ENCODE peak calls at places on chromosome 3, in seven cellular contexts. J is heart right ventricle, S is HCT116, R is SK-N-SH, F is endothelial cell of umbilical vein, P is suprapubic skin, W is left ventricle myocardium inferior. Y is an unnamed sample.

GRCh38 chr3:37291275-37291700 is 116.9 kb upstream of the LRRFIP2 start:
- DNase-seq in J (no peak), S (no peak), R (no peak), F (peak), P (no peak), W (no peak), Y (no peak)

GRCh38 chr3:99842826-99843589 is 25.3 kb downstream of the CMSS1 start:
- DNase-seq in J (peak), S (peak), R (peak), F (peak), P (no peak), W (no peak), Y (no peak)

GRCh38 chr3:14391033-14391432 is 11.4 kb upstream of the SLC6A6 start:
- DNase-seq in J (no peak), S (no peak), R (no peak), F (no peak), P (no peak), W (peak), Y (no peak)

GRCh38 chr3:137946341-137946973 is 63.5 kb upstream of the CLDN18 start:
- DNase-seq in J (peak), S (peak), R (peak), F (peak), P (no peak), W (peak), Y (peak)

GRCh38 chr3:7621645-7622044 is 760.7 kb downstream of the GRM7 start:
- DNase-seq in J (no peak), S (no peak), R (no peak), F (no peak), P (no peak), W (no peak), Y (no peak)

GRCh38 chr3:31106204-31106603 is 211.7 kb upstream of the GADL1 start:
- DNase-seq in J (no peak), S (no peak), R (no peak), F (no peak), P (no peak), W (no peak), Y (no peak)

GRCh38 chr3:194112120-194113106 is 23.5 kb upstream of the HES1 start:
- DNase-seq in J (no peak), S (no peak), R (no peak), F (no peak), P (no peak), W (no peak), Y (no peak)

GRCh38 chr3:43620953-43621405 is 832 bp downstream of the ANO10 start:
- DNase-seq in J (no peak), S (no peak), R (no peak), F (peak), P (no peak), W (no peak), Y (no peak)

GRCh38 chr3:52532517-52532837 is 1.2 kb downstream of the NT5DC2 start:
- DNase-seq in J (no peak), S (no peak), R (peak), F (peak), P (peak), W (no peak), Y (no peak)

GRCh38 chr3:79161941-79162340 is 605.9 kb downstream of the ROBO1 start:
- DNase-seq in J (no peak), S (no peak), R (no peak), F (no peak), P (no peak), W (no peak), Y (no peak)
- H3K27ac ChIP-seq in J (no peak), S (no peak), R (no peak), F (no peak), P (no peak), W (no peak), Y (no peak)

DNA sequence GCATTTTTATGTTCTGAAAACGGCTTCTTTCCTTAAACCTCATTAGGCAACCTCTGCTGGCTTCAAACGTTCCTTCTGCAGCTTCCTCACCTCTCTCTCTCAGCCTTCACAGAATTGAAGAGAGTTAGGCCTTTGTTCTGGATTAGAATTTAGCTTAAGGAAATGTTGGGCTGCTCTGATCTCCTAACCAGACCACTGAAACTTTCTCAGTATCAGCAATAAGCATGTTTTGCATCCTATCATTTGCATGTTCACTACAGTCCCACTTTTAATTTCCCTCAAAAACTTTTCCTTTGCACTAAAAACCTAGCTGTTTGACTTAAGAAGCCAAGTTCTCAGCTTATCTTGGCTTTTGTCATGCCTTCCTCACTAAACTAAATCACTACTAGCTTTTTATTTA is 49.5 kb downstream of the SMARCC1 start:
- DNase-seq in J (no peak), S (no peak), R (no peak), F (no peak), P (no peak), W (no peak), Y (no peak)
- H3K27ac ChIP-seq in J (no peak), S (no peak), R (no peak), F (no peak), P (no peak), W (no peak), Y (no peak)

GRCh38 chr3:141661229-141662196 is 76.6 kb upstream of the RNF7 start:
- DNase-seq in J (no peak), S (no peak), R (no peak), F (no peak), P (no peak), W (no peak), Y (no peak)
- H3K27ac ChIP-seq in J (no peak), S (no peak), R (no peak), F (no peak), P (no peak), W (no peak), Y (no peak)

GRCh38 chr3:159839561-159840379 is 148.9 kb upstream of the IL12A start:
- DNase-seq in J (no peak), S (no peak), R (peak), F (no peak), P (no peak), W (peak), Y (peak)
- H3K27ac ChIP-seq in J (peak), S (no peak), R (peak), F (no peak), P (no peak), W (peak), Y (peak)

DNA sequence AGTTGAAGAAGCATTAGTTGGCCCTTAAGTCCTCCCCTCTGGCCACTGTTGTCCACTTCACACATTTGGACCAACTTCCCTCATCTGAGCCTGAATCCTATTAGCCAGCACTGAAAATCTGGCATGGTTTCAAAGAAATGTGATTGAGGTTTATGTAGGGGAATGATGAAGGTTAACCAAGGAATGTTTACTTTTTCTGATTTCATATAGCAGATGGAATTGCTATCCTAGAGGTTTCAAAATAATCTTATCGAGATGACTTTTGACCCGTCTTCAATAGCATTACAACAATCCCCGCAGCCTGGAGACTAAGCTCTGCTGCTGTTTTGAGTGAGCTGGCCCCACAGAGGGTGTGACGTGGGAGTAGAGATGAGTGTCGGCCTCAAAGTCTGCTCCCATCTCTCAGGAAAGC is 200.8 kb upstream of the IL12A start:
- DNase-seq in J (no peak), S (no peak), R (no peak), F (peak), P (no peak), W (no peak), Y (no peak)
- H3K27ac ChIP-seq in J (peak), S (peak), R (no peak), F (peak), P (no peak), W (peak), Y (peak)